ENCODE peak calls at places on chromosomes 2 and 18, in four cellular contexts. I is NCI-H1417 treated with DMSO at 0.1 percent for 48 hours, X is DMS 273 treated with DMSO at 0.1 percent for 48 hours, A is fibroblast of mammary gland. J is an unnamed sample.

GRCh38 chr2:86256982-86257381 is 57.7 kb downstream of the MRPL35 start:
- DNase-seq in I (no peak), A (no peak), X (no peak), J (no peak)

GRCh38 chr2:148876589-148877402 is 1.8 kb downstream of the KIF5C start:
- DNase-seq in I (peak), A (no peak), X (no peak), J (no peak)

GRCh38 chr2:149278146-149278878 is 52.1 kb upstream of the LYPD6 start:
- DNase-seq in I (no peak), A (peak), X (no peak), J (no peak)

GRCh38 chr2:64311948-64312621 is 141.9 kb upstream of the LGALSL start:
- DNase-seq in X (peak), A (peak), I (no peak), J (peak)

GRCh38 chr18:78420116-78420515 is 559.5 kb upstream of the SALL3 start:
- DNase-seq in I (no peak), X (no peak), A (no peak), J (no peak)

GRCh38 chr2:148978026-148978685 is 60.3 kb upstream of the LYPD6B start:
- DNase-seq in A (no peak), X (no peak), I (no peak), J (no peak)

GRCh38 chr18:58556333-58557012 is 72.4 kb downstream of the ALPK2 start:
- DNase-seq in A (no peak), I (no peak), X (no peak), J (no peak)

GRCh38 chr2:11677146-11678055 is 7.4 kb upstream of the NTSR2 start:
- DNase-seq in X (no peak), I (no peak), A (no peak), J (no peak)

GRCh38 chr2:100852999-100853908 is 33.3 kb downstream of the NPAS2 start:
- DNase-seq in I (no peak), X (no peak), A (peak), J (no peak)

J was measured in brain pericyte.